ENCODE peak calls at places on chromosomes 7 and 10, in four cellular contexts. F, U, D and G are unnamed samples.

GRCh38 chr7:134307320-134307719 is 9.4 kb downstream of the SLC35B4 start:
- DNase-seq in F (no peak), U (no peak), D (no peak), G (no peak)

GRCh38 chr10:69315610-69316312 is 37.5 kb downstream of the HK1 start:
- DNase-seq in F (no peak), U (no peak), D (no peak), G (peak)

GRCh38 chr7:93463764-93464163 is 110.8 kb downstream of the CALCR start:
- DNase-seq in F (no peak), U (no peak), D (no peak), G (no peak)

GRCh38 chr10:112279482-112279881 is 3.7 kb upstream of the TECTB start:
- DNase-seq in F (no peak), U (no peak), D (no peak), G (no peak)

GRCh38 chr10:103067484-103067883 is 125.6 kb downstream of the NT5C2 start:
- DNase-seq in F (no peak), U (no peak), D (no peak), G (no peak)

GRCh38 chr10:70481831-70482530 is 3.4 kb downstream of the PALD1 start:
- DNase-seq in F (no peak), U (no peak), D (no peak), G (no peak)

GRCh38 chr10:50908366-50908765 is 22.9 kb upstream of the A1CF start:
- DNase-seq in F (no peak), U (no peak), D (no peak), G (no peak)

GRCh38 chr10:35371731-35372130 is 35.4 kb downstream of the CCNY start:
- DNase-seq in F (no peak), U (no peak), D (peak), G (no peak)

GRCh38 chr7:4965295-4966022 is 6.5 kb upstream of the MMD2 start:
- DNase-seq in F (no peak), U (no peak), D (no peak), G (no peak)

GRCh38 chr7:35828817-35829216 is 28.0 kb downstream of the SEPTIN7 start:
- DNase-seq in F (no peak), U (no peak), D (no peak), G (peak)

GRCh38 chr7:7330997-7331396 is 148.7 kb downstream of the C1GALT1 start:
- DNase-seq in F (peak), U (no peak), D (no peak), G (no peak)

GRCh38 chr7:154744226-154744860 is 258.6 kb downstream of the PAXIP1 start:
- DNase-seq in F (peak), U (no peak), D (peak), G (peak)

GRCh38 chr10:97623277-97623676 is 10.0 kb downstream of the MORN4 start:
- DNase-seq in F (no peak), U (peak), D (no peak), G (no peak)

GRCh38 chr7:69757528-69757927 is 159.3 kb downstream of the AUTS2 start:
- DNase-seq in F (no peak), U (no peak), D (no peak), G (no peak)

GRCh38 chr7:69756235-69756634 is 158.0 kb downstream of the AUTS2 start:
- DNase-seq in F (no peak), U (no peak), D (no peak), G (no peak)

GRCh38 chr7:69759373-69759772 is 161.1 kb downstream of the AUTS2 start:
- DNase-seq in F (no peak), U (no peak), D (no peak), G (no peak)

GRCh38 chr7:69761290-69761922 is 163.1 kb downstream of the AUTS2 start:
- DNase-seq in F (no peak), U (no peak), D (no peak), G (no peak)

DNA sequence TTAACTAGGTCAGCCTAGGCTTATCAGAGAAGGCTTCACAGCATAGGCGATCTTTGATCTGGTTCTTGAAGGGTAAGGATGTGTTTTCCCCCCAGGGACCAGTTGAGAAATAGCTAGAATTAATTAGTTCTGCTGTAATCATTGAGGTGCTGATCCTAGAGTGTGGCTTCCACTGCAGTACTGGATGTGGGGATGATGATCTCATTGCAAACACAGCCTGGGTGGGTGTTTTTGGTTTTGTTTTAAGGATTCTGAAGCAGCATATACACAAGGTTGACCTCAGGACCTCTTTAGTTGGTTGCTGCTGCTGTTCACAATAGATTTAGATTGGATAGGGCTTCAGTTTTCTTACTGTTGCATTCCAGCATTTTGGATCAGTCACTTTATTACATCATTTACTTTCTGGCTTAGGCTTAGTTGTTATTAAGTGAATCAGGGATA is 159.7 kb downstream of the AUTS2 start:
- DNase-seq in F (no peak), U (no peak), D (no peak), G (no peak)
- TF ChIP-seq HDAC2 in F (no peak), U (no peak), D (no peak), G (no peak)

DNA sequence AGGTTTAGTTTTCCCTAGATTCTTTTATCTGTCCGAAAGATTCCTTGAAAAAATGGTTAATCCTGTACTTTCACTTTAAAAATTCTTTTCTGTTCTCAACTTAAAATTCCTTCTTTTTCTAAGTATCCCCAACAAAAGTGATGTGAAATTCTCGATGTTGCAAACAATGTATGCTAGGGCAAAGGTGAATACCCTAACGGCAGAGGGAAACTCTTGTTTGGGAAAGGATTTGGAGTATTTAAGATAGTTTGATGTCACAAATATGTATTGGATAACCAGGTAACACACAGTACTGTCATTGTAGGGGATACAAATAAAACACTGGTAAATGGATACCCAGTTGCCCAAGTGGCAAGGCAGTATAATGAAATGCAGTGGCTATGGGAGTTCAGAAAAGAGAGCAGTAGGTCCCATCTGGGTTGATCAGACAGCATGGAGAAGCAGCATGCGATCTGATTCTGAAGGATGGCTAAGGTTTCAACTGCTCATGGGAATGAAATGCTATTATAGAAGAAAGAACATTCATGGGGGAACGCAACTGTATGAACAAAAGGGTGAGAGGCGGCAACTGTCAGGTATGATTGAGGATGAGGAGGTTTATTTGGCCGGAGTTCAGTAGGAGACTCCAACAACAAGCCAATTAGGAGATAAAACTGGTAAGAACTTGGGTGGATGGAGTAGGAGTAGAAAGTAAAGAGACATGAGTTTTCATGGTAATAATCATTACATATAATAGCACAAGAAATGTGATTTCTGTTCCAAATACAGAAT is 3.2 kb upstream of the EPC1 start:
- DNase-seq in F (no peak), U (peak), D (no peak), G (no peak)
- TF ChIP-seq HDAC2 in F (no peak), U (no peak), D (no peak), G (no peak)

GRCh38 chr10:117463545-117463920 is 79.0 kb upstream of the EMX2 start:
- DNase-seq in F (no peak), U (no peak), D (no peak), G (no peak)
- TF ChIP-seq HDAC2 in F (no peak), U (no peak), D (no peak), G (no peak)

DNA sequence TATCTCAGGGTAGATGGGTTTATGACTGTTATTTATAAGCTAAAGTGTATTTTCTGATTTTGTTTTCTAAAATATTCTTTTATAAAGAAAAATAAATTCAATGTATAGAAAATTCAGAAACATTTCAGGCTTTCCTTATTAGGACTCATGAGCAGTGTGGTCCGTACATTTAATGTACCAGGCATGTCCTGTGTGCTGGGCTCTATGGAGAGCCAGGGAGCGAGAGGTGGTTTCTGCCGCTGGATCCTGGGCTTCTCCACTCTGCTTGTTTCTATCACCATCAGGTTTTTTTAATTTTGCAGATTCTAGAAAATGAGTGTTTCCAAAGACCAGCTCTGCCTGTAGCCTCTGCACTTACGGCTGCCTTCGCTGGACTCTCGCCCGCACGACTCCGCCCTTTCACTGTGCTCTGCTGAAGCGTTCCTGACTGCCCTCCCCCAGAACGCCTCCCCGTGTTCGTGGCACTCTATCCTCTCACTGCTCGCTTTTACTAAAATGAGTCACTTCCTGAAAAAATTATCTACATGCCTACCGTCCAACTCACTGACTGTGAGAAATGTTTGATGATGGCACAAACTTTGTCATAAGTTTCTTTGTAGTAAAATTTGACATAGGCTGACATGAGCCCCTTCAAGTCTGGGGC is 188.5 kb downstream of the ZMYND11 start:
- DNase-seq in F (peak), U (peak), D (no peak), G (no peak)
- TF ChIP-seq HDAC2 in F (no peak), U (no peak), D (no peak), G (no peak)

DNA sequence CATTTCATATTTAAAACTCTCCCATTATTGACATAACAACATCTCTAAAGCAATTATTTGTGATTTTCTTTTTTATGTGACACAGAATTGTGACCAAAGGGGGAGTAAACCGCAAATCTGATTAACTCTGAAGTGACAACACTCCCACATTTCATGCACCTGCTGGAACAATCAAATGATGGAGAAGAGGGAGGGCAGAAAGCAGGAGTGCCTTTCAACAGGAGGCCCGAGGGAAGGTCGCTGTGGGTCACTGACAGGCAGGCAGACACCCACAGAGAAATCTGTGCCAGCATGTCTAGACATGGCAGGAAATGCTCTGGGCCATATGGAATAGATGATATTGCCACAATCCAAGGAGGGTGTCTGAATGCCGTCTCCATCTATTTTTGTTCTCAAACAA is 247.3 kb downstream of the DOCK4 start:
- DNase-seq in F (no peak), U (no peak), D (no peak), G (no peak)
- TF ChIP-seq HDAC2 in F (no peak), U (no peak), D (no peak), G (no peak)

GRCh38 chr10:48653347-48653746 is 31.3 kb upstream of the WDFY4 start:
- DNase-seq in F (no peak), U (no peak), D (no peak), G (no peak)

GRCh38 chr10:48656928-48657327 is 27.7 kb upstream of the WDFY4 start:
- DNase-seq in F (no peak), U (no peak), D (no peak), G (no peak)

GRCh38 chr10:48656241-48656921 is 28.3 kb upstream of the WDFY4 start:
- DNase-seq in F (peak), U (peak), D (peak), G (peak)

GRCh38 chr10:48653944-48654698 is 30.6 kb upstream of the WDFY4 start:
- DNase-seq in F (no peak), U (no peak), D (no peak), G (no peak)

GRCh38 chr10:48655426-48656240 is 29.0 kb upstream of the WDFY4 start:
- DNase-seq in F (peak), U (no peak), D (peak), G (peak)
- TF ChIP-seq HDAC2 in F (no peak), U (no peak), D (no peak), G (no peak)

GRCh38 chr10:61901829-61902447 is 439 bp downstream of the ARID5B start:
- DNase-seq in F (peak), U (no peak), D (peak), G (no peak)

GRCh38 chr10:61900829-61901783 is at the start of gene ARID5B:
- DNase-seq in F (peak), U (peak), D (peak), G (peak)

GRCh38 chr10:61899045-61899444 is 2.5 kb upstream of the ARID5B start:
- DNase-seq in F (no peak), U (no peak), D (no peak), G (no peak)

GRCh38 chr10:61899663-61899996 is 1.9 kb upstream of the ARID5B start:
- DNase-seq in F (no peak), U (no peak), D (no peak), G (no peak)

GRCh38 chr10:61899997-61900828 is 1.3 kb upstream of the ARID5B start:
- DNase-seq in F (peak), U (peak), D (no peak), G (peak)
- TF ChIP-seq HDAC2 in F (no peak), U (no peak), D (no peak), G (no peak)

GRCh38 chr7:41886906-41887311 is 184.0 kb upstream of the INHBA start:
- DNase-seq in F (no peak), U (no peak), D (no peak), G (no peak)
- TF ChIP-seq HDAC2 in F (no peak), U (no peak), D (no peak), G (no peak)

GRCh38 chr7:150740053-150740452 is 2.8 kb downstream of the GIMAP5 start:
- DNase-seq in F (no peak), U (no peak), D (no peak), G (no peak)

GRCh38 chr7:150736864-150737263 is 354 bp upstream of the GIMAP5 start:
- DNase-seq in F (no peak), U (no peak), D (no peak), G (no peak)

GRCh38 chr7:150738092-150739044 is 1.1 kb downstream of the GIMAP5 start:
- DNase-seq in F (no peak), U (no peak), D (no peak), G (no peak)

GRCh38 chr7:150737265-150738055 is at the start of gene GIMAP5:
- DNase-seq in F (no peak), U (no peak), D (no peak), G (no peak)

DNA sequence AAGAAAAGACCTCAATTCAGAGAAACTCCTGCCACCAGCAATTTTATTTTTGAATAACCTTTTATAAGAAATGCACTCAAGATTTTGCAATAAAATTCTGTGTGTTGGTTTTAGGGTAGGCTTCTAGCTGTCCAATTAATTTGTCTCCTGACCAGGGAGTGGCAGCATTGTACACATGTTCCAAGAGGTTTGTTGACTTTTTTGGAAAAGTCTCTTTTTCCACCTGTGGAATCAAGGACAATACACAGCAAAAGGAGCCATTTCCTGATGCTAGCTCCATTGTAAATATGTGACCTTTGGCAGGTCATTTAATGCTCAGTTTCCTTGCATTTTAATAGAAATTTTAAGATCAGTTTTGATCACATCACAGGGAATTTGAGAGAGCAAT is 1.8 kb downstream of the GIMAP5 start:
- DNase-seq in F (no peak), U (peak), D (no peak), G (no peak)
- TF ChIP-seq HDAC2 in F (no peak), U (no peak), D (no peak), G (no peak)

GRCh38 chr10:85139124-85139523 is 810.7 kb downstream of the CCSER2 start:
- DNase-seq in F (no peak), U (no peak), D (no peak), G (no peak)
- TF ChIP-seq HDAC2 in F (no peak), U (no peak), D (no peak), G (no peak)